ENCODE peak calls at places on chromosomes 12 and 14, in four cellular contexts. One of them, this sample, is unnamed.

GRCh38 chr14:101972126-101972785 is 7.9 kb downstream of the DYNC1H1 start:
- DNase-seq in CD4-positive, alpha-beta T cell: no peak
- DNase-seq in progenitor cell of endocrine pancreas: no peak
- DNase-seq in WTC11: no peak
- DNase-seq in this sample: no peak

GRCh38 chr14:102325791-102326345 is 6.3 kb downstream of the ZNF839 start:
- DNase-seq in progenitor cell of endocrine pancreas: no peak
- DNase-seq in WTC11: no peak
- DNase-seq in CD4-positive, alpha-beta T cell: no peak
- DNase-seq in this sample: no peak

GRCh38 chr14:71372411-71372838 is 465.2 kb downstream of the PCNX1 start:
- DNase-seq in progenitor cell of endocrine pancreas: no peak
- DNase-seq in CD4-positive, alpha-beta T cell: no peak
- DNase-seq in WTC11: no peak
- DNase-seq in this sample: no peak

GRCh38 chr14:63717704-63718103 is 10.2 kb downstream of the SGPP1 start:
- DNase-seq in CD4-positive, alpha-beta T cell: no peak
- DNase-seq in WTC11: no peak
- DNase-seq in progenitor cell of endocrine pancreas: no peak
- DNase-seq in this sample: no peak

GRCh38 chr12:94240171-94240570 is 91.8 kb downstream of the PLXNC1 start:
- DNase-seq in WTC11: no peak
- DNase-seq in progenitor cell of endocrine pancreas: no peak
- DNase-seq in CD4-positive, alpha-beta T cell: no peak
- DNase-seq in this sample: no peak

GRCh38 chr14:99884834-99885648 is 91.8 kb downstream of the EML1 start:
- DNase-seq in CD4-positive, alpha-beta T cell: no peak
- DNase-seq in progenitor cell of endocrine pancreas: no peak
- DNase-seq in WTC11: no peak
- DNase-seq in this sample: peak; percentile 32

GRCh38 chr12:58548801-58549200 is 371.5 kb downstream of the LRIG3 start:
- DNase-seq in CD4-positive, alpha-beta T cell: no peak
- DNase-seq in progenitor cell of endocrine pancreas: no peak
- DNase-seq in WTC11: no peak
- DNase-seq in this sample: no peak

GRCh38 chr12:93773122-93773871 is 96.1 kb downstream of the CRADD start:
- DNase-seq in WTC11: no peak
- DNase-seq in CD4-positive, alpha-beta T cell: no peak
- DNase-seq in progenitor cell of endocrine pancreas: no peak
- DNase-seq in this sample: no peak

GRCh38 chr12:105204916-105205315 is 31.1 kb downstream of the APPL2 start:
- DNase-seq in progenitor cell of endocrine pancreas: no peak
- DNase-seq in WTC11: no peak
- DNase-seq in CD4-positive, alpha-beta T cell: no peak
- DNase-seq in this sample: no peak

GRCh38 chr12:45587877-45588530 is 141.5 kb upstream of the ARID2 start:
- DNase-seq in WTC11: no peak
- DNase-seq in CD4-positive, alpha-beta T cell: no peak
- DNase-seq in progenitor cell of endocrine pancreas: no peak
- DNase-seq in this sample: no peak

GRCh38 chr12:14958361-14959125 is 2.9 kb downstream of the ARHGDIB start:
- DNase-seq in progenitor cell of endocrine pancreas: no peak
- DNase-seq in WTC11: no peak
- DNase-seq in CD4-positive, alpha-beta T cell: no peak
- DNase-seq in this sample: no peak

GRCh38 chr12:14256139-14256538 is 109.3 kb upstream of the ATF7IP start:
- DNase-seq in progenitor cell of endocrine pancreas: no peak
- DNase-seq in CD4-positive, alpha-beta T cell: no peak
- DNase-seq in WTC11: no peak
- DNase-seq in this sample: no peak

GRCh38 chr12:16012086-16012485 is 101.0 kb downstream of the DERA start:
- DNase-seq in progenitor cell of endocrine pancreas: no peak
- DNase-seq in CD4-positive, alpha-beta T cell: no peak
- DNase-seq in WTC11: no peak
- DNase-seq in this sample: no peak

GRCh38 chr14:95614335-95614734 is 71.9 kb upstream of the TCL1B start:
- DNase-seq in CD4-positive, alpha-beta T cell: no peak
- DNase-seq in WTC11: no peak
- DNase-seq in progenitor cell of endocrine pancreas: no peak
- DNase-seq in this sample: no peak

GRCh38 chr12:98401427-98401826 is 114.0 kb upstream of the TMPO start:
- DNase-seq in CD4-positive, alpha-beta T cell: no peak
- DNase-seq in progenitor cell of endocrine pancreas: no peak
- DNase-seq in WTC11: no peak
- DNase-seq in this sample: peak; percentile 20

GRCh38 chr12:106138279-106138645 is 492 bp downstream of the NUAK1 start:
- DNase-seq in WTC11: no peak
- DNase-seq in CD4-positive, alpha-beta T cell: no peak
- DNase-seq in progenitor cell of endocrine pancreas: no peak
- DNase-seq in this sample: no peak

GRCh38 chr12:101875112-101875961 is 2.0 kb upstream of the DRAM1 start:
- DNase-seq in WTC11: no peak
- DNase-seq in progenitor cell of endocrine pancreas: no peak
- DNase-seq in CD4-positive, alpha-beta T cell: no peak
- DNase-seq in this sample: no peak

GRCh38 chr12:75944097-75944904 is 87.3 kb downstream of the PHLDA1 start:
- DNase-seq in CD4-positive, alpha-beta T cell: no peak
- DNase-seq in WTC11: no peak
- DNase-seq in progenitor cell of endocrine pancreas: no peak
- DNase-seq in this sample: no peak

GRCh38 chr12:108616941-108617858 is 16.5 kb downstream of the SELPLG start:
- DNase-seq in progenitor cell of endocrine pancreas: no peak
- DNase-seq in CD4-positive, alpha-beta T cell: peak; percentile 38
- DNase-seq in WTC11: no peak
- DNase-seq in this sample: no peak

GRCh38 chr14:100828448-100828834 is 2.5 kb downstream of the MEG3 start:
- DNase-seq in progenitor cell of endocrine pancreas: no peak
- DNase-seq in WTC11: no peak
- DNase-seq in CD4-positive, alpha-beta T cell: no peak
- DNase-seq in this sample: no peak

GRCh38 chr14:52265248-52265647 is 2.2 kb upstream of the PTGDR start:
- DNase-seq in WTC11: no peak
- DNase-seq in CD4-positive, alpha-beta T cell: no peak
- DNase-seq in progenitor cell of endocrine pancreas: no peak
- DNase-seq in this sample: no peak

GRCh38 chr12:12721251-12721689 is 4.1 kb downstream of the CDKN1B start:
- DNase-seq in WTC11: no peak
- DNase-seq in progenitor cell of endocrine pancreas: no peak
- DNase-seq in CD4-positive, alpha-beta T cell: no peak
- DNase-seq in this sample: no peak

GRCh38 chr12:108565976-108566375 is 3.6 kb downstream of the ISCU start:
- DNase-seq in WTC11: no peak
- DNase-seq in CD4-positive, alpha-beta T cell: peak; percentile 27
- DNase-seq in progenitor cell of endocrine pancreas: no peak
- DNase-seq in this sample: no peak

DNA sequence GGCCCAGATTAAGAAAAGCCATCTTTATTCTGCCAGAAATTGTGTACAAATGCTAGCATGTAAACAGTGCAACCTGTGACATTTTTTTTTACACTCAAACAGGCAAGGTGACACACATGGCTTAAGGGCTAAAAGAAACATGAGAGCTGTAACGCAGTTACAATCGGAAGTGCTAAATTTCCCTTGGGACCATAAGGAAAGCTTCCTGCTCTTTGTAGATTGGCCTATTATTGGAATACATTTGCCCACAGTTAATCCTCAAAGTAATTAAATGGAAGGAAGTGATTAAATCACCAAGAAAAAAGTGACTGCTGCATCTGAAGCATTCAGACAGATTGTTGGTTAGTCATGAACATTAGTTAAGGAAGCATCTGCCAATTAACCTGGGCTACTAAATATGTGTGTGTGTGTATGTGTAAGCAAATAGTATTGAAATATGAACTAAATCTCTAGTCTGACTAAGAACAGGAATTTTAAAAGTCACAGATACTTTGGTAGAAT is 356.7 kb upstream of the ATP2B1 start:
- DNase-seq in progenitor cell of endocrine pancreas: no peak
- DNase-seq in CD4-positive, alpha-beta T cell: no peak
- DNase-seq in WTC11: no peak
- DNase-seq in this sample: no peak
- TF ChIP-seq CTCF in progenitor cell of endocrine pancreas: no peak
- TF ChIP-seq CTCF in CD4-positive, alpha-beta T cell: no peak
- TF ChIP-seq CTCF in WTC11: no peak
- TF ChIP-seq CTCF in this sample: no peak

DNA sequence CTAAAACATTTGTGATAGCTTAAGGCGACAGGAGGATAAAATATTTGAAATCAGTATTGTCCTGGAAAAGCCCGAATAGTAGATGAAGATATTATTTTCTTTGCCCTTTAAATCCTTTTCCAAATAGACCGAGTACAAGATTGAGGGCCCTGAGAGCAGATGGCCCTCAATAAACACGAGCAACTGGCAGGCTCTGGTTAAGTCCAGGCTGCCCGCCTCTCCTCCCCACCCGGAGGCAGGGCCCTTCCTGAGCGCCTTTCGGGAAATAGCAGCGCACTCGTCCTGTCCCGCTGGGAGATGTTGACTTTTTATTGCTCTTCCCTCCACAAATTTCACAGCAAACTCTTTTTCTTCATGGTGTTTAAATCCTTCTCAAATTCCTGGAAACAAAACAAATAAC is 50.8 kb upstream of the MAX start:
- DNase-seq in CD4-positive, alpha-beta T cell: no peak
- DNase-seq in WTC11: no peak
- DNase-seq in progenitor cell of endocrine pancreas: no peak
- DNase-seq in this sample: no peak
- TF ChIP-seq CTCF in CD4-positive, alpha-beta T cell: no peak
- TF ChIP-seq CTCF in WTC11: no peak
- TF ChIP-seq CTCF in progenitor cell of endocrine pancreas: no peak
- TF ChIP-seq CTCF in this sample: no peak

DNA sequence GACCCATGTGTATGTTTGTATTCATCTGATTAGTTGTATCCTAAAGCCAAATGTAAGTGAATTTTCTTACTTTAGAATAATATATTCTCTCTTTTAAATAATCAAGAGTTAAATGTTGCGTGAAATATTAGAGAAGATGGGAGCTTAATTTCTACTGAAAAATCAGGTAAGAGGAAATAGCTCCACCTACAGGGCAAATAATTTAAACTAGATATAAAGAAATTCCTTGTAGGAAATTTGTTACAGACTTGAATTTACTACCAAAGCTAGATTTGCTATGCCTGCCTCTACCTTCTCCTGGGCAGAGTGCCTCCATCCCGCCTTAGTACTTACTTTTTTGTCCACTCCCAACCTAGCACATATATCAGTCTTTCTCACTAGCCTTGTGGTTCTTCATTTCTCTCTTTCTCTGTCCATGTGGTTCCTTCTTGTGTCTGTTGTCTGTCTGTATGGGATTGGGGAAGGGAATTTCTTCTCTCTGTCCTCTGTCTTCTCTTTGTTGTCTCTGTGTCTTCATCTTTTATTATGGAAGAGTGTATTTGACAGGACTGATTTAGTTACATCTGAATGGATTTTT is 44.7 kb downstream of the PALS1 start:
- DNase-seq in CD4-positive, alpha-beta T cell: no peak
- DNase-seq in progenitor cell of endocrine pancreas: no peak
- DNase-seq in WTC11: no peak
- DNase-seq in this sample: no peak
- TF ChIP-seq CTCF in CD4-positive, alpha-beta T cell: peak; percentile 81
- TF ChIP-seq CTCF in progenitor cell of endocrine pancreas: peak; percentile 75
- TF ChIP-seq CTCF in WTC11: no peak
- TF ChIP-seq CTCF in this sample: peak; percentile 61

GRCh38 chr14:78902010-78902623 is 731.9 kb downstream of the NRXN3 start:
- DNase-seq in progenitor cell of endocrine pancreas: peak; percentile 18
- DNase-seq in CD4-positive, alpha-beta T cell: no peak
- DNase-seq in WTC11: peak; percentile 55
- DNase-seq in this sample: peak; percentile 66

DNA sequence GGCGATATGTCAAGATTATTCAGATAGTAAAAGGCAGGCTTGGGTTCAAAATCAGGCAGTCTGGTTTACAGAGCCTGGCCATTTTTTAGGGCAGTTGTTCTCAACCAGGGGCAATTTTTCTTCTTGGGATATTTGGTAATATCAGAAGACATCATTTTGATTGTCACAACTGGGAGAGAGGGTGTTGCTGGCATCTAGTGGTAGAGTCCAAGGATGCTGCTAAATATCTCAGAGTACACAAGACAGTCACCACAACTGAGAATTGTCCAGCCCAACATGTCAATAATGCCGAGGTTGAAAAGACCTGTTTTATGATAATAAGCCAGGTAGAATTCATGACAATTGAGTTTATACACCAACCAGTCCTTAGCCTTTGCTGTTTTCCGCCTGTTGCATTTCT is 733.9 kb downstream of the NRXN3 start:
- DNase-seq in progenitor cell of endocrine pancreas: no peak
- DNase-seq in CD4-positive, alpha-beta T cell: no peak
- DNase-seq in WTC11: no peak
- DNase-seq in this sample: no peak
- TF ChIP-seq CTCF in progenitor cell of endocrine pancreas: no peak
- TF ChIP-seq CTCF in CD4-positive, alpha-beta T cell: no peak
- TF ChIP-seq CTCF in WTC11: no peak
- TF ChIP-seq CTCF in this sample: no peak

GRCh38 chr14:37545174-37545573 is 49.9 kb downstream of the FOXA1 start:
- DNase-seq in progenitor cell of endocrine pancreas: no peak
- DNase-seq in WTC11: no peak
- DNase-seq in CD4-positive, alpha-beta T cell: no peak
- DNase-seq in this sample: no peak

GRCh38 chr14:37551119-37551518 is 43.9 kb downstream of the FOXA1 start:
- DNase-seq in progenitor cell of endocrine pancreas: no peak
- DNase-seq in WTC11: no peak
- DNase-seq in CD4-positive, alpha-beta T cell: no peak
- DNase-seq in this sample: no peak

GRCh38 chr14:37546621-37547447 is 48.2 kb downstream of the FOXA1 start:
- DNase-seq in WTC11: no peak
- DNase-seq in CD4-positive, alpha-beta T cell: no peak
- DNase-seq in progenitor cell of endocrine pancreas: no peak
- DNase-seq in this sample: no peak

GRCh38 chr14:37553935-37554550 is 41.0 kb downstream of the FOXA1 start:
- DNase-seq in progenitor cell of endocrine pancreas: no peak
- DNase-seq in WTC11: no peak
- DNase-seq in CD4-positive, alpha-beta T cell: no peak
- DNase-seq in this sample: no peak

GRCh38 chr14:37550511-37550910 is 44.5 kb downstream of the FOXA1 start:
- DNase-seq in CD4-positive, alpha-beta T cell: no peak
- DNase-seq in progenitor cell of endocrine pancreas: no peak
- DNase-seq in WTC11: no peak
- DNase-seq in this sample: no peak
- TF ChIP-seq CTCF in CD4-positive, alpha-beta T cell: no peak
- TF ChIP-seq CTCF in progenitor cell of endocrine pancreas: no peak
- TF ChIP-seq CTCF in WTC11: no peak
- TF ChIP-seq CTCF in this sample: no peak

GRCh38 chr14:53836546-53836945 is 120.1 kb downstream of the BMP4 start:
- DNase-seq in WTC11: no peak
- DNase-seq in CD4-positive, alpha-beta T cell: no peak
- DNase-seq in progenitor cell of endocrine pancreas: no peak
- DNase-seq in this sample: no peak
- TF ChIP-seq CTCF in WTC11: no peak
- TF ChIP-seq CTCF in CD4-positive, alpha-beta T cell: no peak
- TF ChIP-seq CTCF in progenitor cell of endocrine pancreas: no peak
- TF ChIP-seq CTCF in this sample: no peak

This sample was measured in nephron progenitor cell.